ENCODE peak calls at places on chromosomes 11 and 22, in five cellular contexts. X is PC-3, Q is upper lobe of right lung, I is BE2C, B is neural progenitor cell. P is an unnamed sample.
A peak's percentile ranks its signal among the peaks of the same experiment; 100 is the strongest.

GRCh38 chr22:48104102-48104738 is 1341.8 kb downstream of the TBC1D22A start:
- DNase-seq in X (no peak), Q (no peak), I (no peak), B (no peak), P (no peak)

GRCh38 chr22:36221799-36222751 is 17.3 kb downstream of the APOL2 start:
- DNase-seq in X (peak; percentile 46), Q (no peak), I (peak; percentile 54), B (peak; percentile 81), P (peak; percentile 49)

GRCh38 chr11:9687736-9688494 is 24.0 kb downstream of the SWAP70 start:
- DNase-seq in X (no peak), Q (no peak), I (peak; percentile 23), B (no peak), P (peak; percentile 49)

GRCh38 chr11:35389897-35390462 is 29.4 kb downstream of the SLC1A2 start:
- DNase-seq in X (peak; percentile 70), Q (no peak), I (no peak), B (no peak), P (no peak)

GRCh38 chr11:121104223-121104831 is 3.3 kb downstream of the TECTA start:
- DNase-seq in X (no peak), Q (no peak), I (no peak), B (no peak), P (no peak)

GRCh38 chr22:50071432-50072166 is 13.5 kb upstream of the TTLL8 start:
- DNase-seq in X (peak; percentile 57), Q (no peak), I (no peak), B (no peak), P (no peak)

GRCh38 chr11:6721343-6721742 is 38.2 kb upstream of the MRPL17 start:
- DNase-seq in X (no peak), Q (no peak), I (no peak), B (no peak), P (no peak)

GRCh38 chr11:67571443-67571842 is 12.2 kb upstream of the GSTP1 start:
- DNase-seq in X (no peak), Q (no peak), I (no peak), B (no peak), P (no peak)

GRCh38 chr11:113675565-113675964 is 30.5 kb downstream of the TMPRSS5 start:
- DNase-seq in X (no peak), Q (no peak), I (no peak), B (no peak), P (no peak)

GRCh38 chr11:35571703-35572102 is 46.3 kb upstream of the PAMR1 start:
- DNase-seq in X (no peak), Q (no peak), I (no peak), B (no peak), P (no peak)

GRCh38 chr11:118514103-118514502 is 13.2 kb upstream of the TTC36 start:
- DNase-seq in X (no peak), Q (no peak), I (no peak), B (no peak), P (no peak)

GRCh38 chr11:64870176-64870892 is 8.1 kb downstream of the EHD1 start:
- DNase-seq in X (peak; percentile 48), Q (no peak), I (no peak), B (peak; percentile 18), P (no peak)

GRCh38 chr11:71451596-71452353 is 1.2 kb upstream of the NADSYN1 start:
- DNase-seq in X (peak; percentile 44), Q (no peak), I (peak; percentile 39), B (peak; percentile 44), P (peak; percentile 14)

GRCh38 chr11:12159351-12160099 is 49.1 kb downstream of the MICAL2 start:
- DNase-seq in X (peak; percentile 69), Q (no peak), I (no peak), B (no peak), P (peak; percentile 22)

GRCh38 chr11:1852885-1853284 is at the start of gene LSP1:
- DNase-seq in X (no peak), Q (peak; percentile 80), I (no peak), B (no peak), P (no peak)

GRCh38 chr11:2306971-2307732 is 5.3 kb downstream of the TSPAN32 start:
- DNase-seq in X (no peak), Q (peak; percentile 63), I (no peak), B (no peak), P (peak; percentile 15)

GRCh38 chr22:41535244-41535643 is 9.0 kb downstream of the POLR3H start:
- DNase-seq in X (peak; percentile 37), Q (no peak), I (peak; percentile 56), B (peak; percentile 55), P (peak; percentile 40)

GRCh38 chr11:77140231-77140959 is 12.3 kb downstream of the MYO7A start:
- DNase-seq in X (no peak), Q (no peak), I (peak; percentile 45), B (peak; percentile 47), P (no peak)

GRCh38 chr11:76802151-76802550 is 19.0 kb downstream of the TSKU start:
- DNase-seq in X (no peak), Q (no peak), I (no peak), B (no peak), P (no peak)

GRCh38 chr11:45754746-45755145 is 50.2 kb upstream of the SLC35C1 start:
- DNase-seq in X (no peak), Q (no peak), I (no peak), B (no peak), P (peak; percentile 68)

GRCh38 chr22:23217171-23218052 is 37.1 kb downstream of the BCR start:
- DNase-seq in X (no peak), Q (no peak), I (no peak), B (no peak), P (no peak)
- H3K4me1 ChIP-seq in X (peaks cover 26% of the 10 kb centered on the region), Q (peaks cover 76% of the 10 kb centered on the region), I (peaks cover 19% of the 10 kb centered on the region), B (peaks cover 27% of the 10 kb centered on the region), P (peaks cover 43% of the 10 kb centered on the region)

GRCh38 chr22:30823015-30823370 is 128.3 kb downstream of the OSBP2 start:
- DNase-seq in X (peak; percentile 47), Q (peak; percentile 40), I (no peak), B (peak; percentile 66), P (no peak)
- TF ChIP-seq CTCF in X (no peak), Q (no peak), I (no peak), B (peak; percentile 11), P (no peak)

GRCh38 chr22:19842386-19843106 is 12.1 kb downstream of the GNB1L start:
- DNase-seq in X (no peak), Q (no peak), I (peak; percentile 37), B (peak; percentile 58), P (no peak)
- H3K4me1 ChIP-seq in X (no peaks in the 10 kb centered on the region), Q (peaks cover 31% of the 10 kb centered on the region), I (peaks cover 32% of the 10 kb centered on the region), B (peaks cover 12% of the 10 kb centered on the region), P (peaks cover 3% of the 10 kb centered on the region)

GRCh38 chr11:92886243-92886905 is 83.1 kb upstream of the MTNR1B start:
- DNase-seq in X (peak; percentile 86), Q (no peak), I (peak; percentile 72), B (peak; percentile 73), P (peak; percentile 84)

GRCh38 chr11:92885600-92885999 is 83.9 kb upstream of the MTNR1B start:
- DNase-seq in X (no peak), Q (no peak), I (no peak), B (no peak), P (no peak)

GRCh38 chr11:92880391-92880790 is 89.1 kb upstream of the MTNR1B start:
- DNase-seq in X (no peak), Q (no peak), I (no peak), B (no peak), P (peak; percentile 12)

GRCh38 chr11:92881940-92882339 is 87.5 kb upstream of the MTNR1B start:
- DNase-seq in X (no peak), Q (no peak), I (no peak), B (no peak), P (no peak)

GRCh38 chr11:92882828-92883611 is 86.4 kb upstream of the MTNR1B start:
- DNase-seq in X (no peak), Q (peak; percentile 56), I (no peak), B (no peak), P (no peak)
- TF ChIP-seq CTCF in X (no peak), Q (no peak), I (no peak), B (no peak), P (no peak)

GRCh38 chr11:88355887-88356286 is 18.4 kb upstream of the CTSC start:
- DNase-seq in X (no peak), Q (no peak), I (no peak), B (no peak), P (no peak)
- H3K4me1 ChIP-seq in X (peaks cover 37% of the 10 kb centered on the region), Q (peaks cover 16% of the 10 kb centered on the region), I (no peaks in the 10 kb centered on the region), B (peaks cover 8% of the 10 kb centered on the region), P (peaks cover 21% of the 10 kb centered on the region)

GRCh38 chr11:843086-843704 is 543 bp downstream of the TSPAN4 start:
- DNase-seq in X (no peak), Q (no peak), I (no peak), B (no peak), P (no peak)

GRCh38 chr11:843818-844692 is 1.4 kb downstream of the TSPAN4 start:
- DNase-seq in X (peak; percentile 88), Q (peak; percentile 97), I (no peak), B (peak; percentile 91), P (peak; percentile 68)

GRCh38 chr11:846496-847098 is 3.9 kb downstream of the TSPAN4 start:
- DNase-seq in X (no peak), Q (no peak), I (no peak), B (no peak), P (no peak)

GRCh38 chr11:845872-846271 is 3.2 kb downstream of the TSPAN4 start:
- DNase-seq in X (no peak), Q (no peak), I (no peak), B (no peak), P (no peak)

GRCh38 chr11:844693-845644 is 2.3 kb downstream of the TSPAN4 start:
- DNase-seq in X (peak; percentile 74), Q (peak; percentile 94), I (peak; percentile 74), B (peak; percentile 83), P (peak; percentile 55)
- TF ChIP-seq CTCF in X (no peak), Q (peak; percentile 19), I (no peak), B (no peak), P (no peak)

GRCh38 chr11:72781063-72781312 is 12.9 kb downstream of the STARD10 start:
- DNase-seq in X (peak; percentile 62), Q (peak; percentile 85), I (no peak), B (no peak), P (no peak)
- H3K4me1 ChIP-seq in X (peaks cover 22% of the 10 kb centered on the region), Q (peaks cover 36% of the 10 kb centered on the region), I (peaks cover 17% of the 10 kb centered on the region), B (peaks cover 7% of the 10 kb centered on the region), P (peaks cover 14% of the 10 kb centered on the region)

GRCh38 chr11:104826772-104827171 is 71.5 kb downstream of the CASP12 start:
- DNase-seq in X (no peak), Q (no peak), I (no peak), B (no peak), P (no peak)

GRCh38 chr11:104819603-104820002 is 78.7 kb downstream of the CASP12 start:
- DNase-seq in X (no peak), Q (no peak), I (no peak), B (no peak), P (no peak)

DNA sequence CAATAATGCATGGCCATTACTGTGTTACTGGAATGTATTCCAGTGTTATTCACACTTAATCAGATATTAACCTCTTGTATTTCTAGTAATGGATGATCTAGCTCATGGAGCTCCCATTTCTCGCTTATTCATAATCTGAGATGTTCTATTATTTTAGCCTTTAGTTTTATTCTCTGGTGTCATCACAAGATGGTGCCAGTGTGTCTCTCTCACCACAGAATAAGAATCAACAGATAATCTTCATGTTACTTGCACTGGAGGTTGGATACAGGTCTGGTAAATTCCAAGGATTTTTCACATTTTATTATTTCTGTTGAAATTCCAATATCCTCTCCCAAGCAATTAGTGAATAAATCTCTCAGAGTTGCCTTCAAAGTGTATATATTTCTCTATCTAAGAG is 74.6 kb downstream of the CASP12 start:
- DNase-seq in X (no peak), Q (no peak), I (no peak), B (no peak), P (peak; percentile 12)
- TF ChIP-seq CTCF in X (no peak), Q (peak; percentile 6), I (peak; percentile 9), B (no peak), P (peak; percentile 39)

P was measured in A673.